ENCODE peak calls at places on chromosomes 6 and 20, in nine cellular contexts. One of them, this sample, is unnamed.
A peak's percentile ranks its signal among the peaks of the same experiment; 100 is the strongest.

GRCh38 chr6:158154816-158155215 is 13.2 kb downstream of the SERAC1 start:
- DNase-seq in NCI-H1105 treated with DMSO at 0.1 percent for 48 hours: no peak
- DNase-seq in mucosa of gallbladder: no peak
- DNase-seq in PC-3: no peak
- DNase-seq in heart left ventricle: no peak
- DNase-seq in SHP77 treated with DMSO at 0.1 percent for 48 hours: no peak
- DNase-seq in memory B cell: no peak
- DNase-seq in stimulated activated CD4-positive, alpha-beta T cell treated with anti-CD3 and anti-CD28 coated beads, Interleukin-4, amount 100 ng/mL, for 48 hours: no peak
- DNase-seq in A549: no peak
- DNase-seq in this sample: no peak

GRCh38 chr6:72316675-72317380 is 305.0 kb upstream of the KCNQ5 start:
- DNase-seq in NCI-H1105 treated with DMSO at 0.1 percent for 48 hours: no peak
- DNase-seq in mucosa of gallbladder: no peak
- DNase-seq in PC-3: no peak
- DNase-seq in heart left ventricle: no peak
- DNase-seq in SHP77 treated with DMSO at 0.1 percent for 48 hours: no peak
- DNase-seq in memory B cell: no peak
- DNase-seq in stimulated activated CD4-positive, alpha-beta T cell treated with anti-CD3 and anti-CD28 coated beads, Interleukin-4, amount 100 ng/mL, for 48 hours: no peak
- DNase-seq in A549: no peak
- DNase-seq in this sample: no peak

GRCh38 chr6:82783587-82784253 is 281.9 kb downstream of the UBE3D start:
- DNase-seq in NCI-H1105 treated with DMSO at 0.1 percent for 48 hours: peak; percentile 46
- DNase-seq in mucosa of gallbladder: no peak
- DNase-seq in PC-3: peak; percentile 27
- DNase-seq in heart left ventricle: no peak
- DNase-seq in SHP77 treated with DMSO at 0.1 percent for 48 hours: peak; percentile 20
- DNase-seq in memory B cell: no peak
- DNase-seq in stimulated activated CD4-positive, alpha-beta T cell treated with anti-CD3 and anti-CD28 coated beads, Interleukin-4, amount 100 ng/mL, for 48 hours: no peak
- DNase-seq in A549: peak; percentile 2
- DNase-seq in this sample: peak; percentile 18

GRCh38 chr6:127893541-127893940 is 7.3 kb downstream of the THEMIS start:
- DNase-seq in NCI-H1105 treated with DMSO at 0.1 percent for 48 hours: no peak
- DNase-seq in mucosa of gallbladder: no peak
- DNase-seq in PC-3: no peak
- DNase-seq in heart left ventricle: no peak
- DNase-seq in SHP77 treated with DMSO at 0.1 percent for 48 hours: no peak
- DNase-seq in memory B cell: no peak
- DNase-seq in stimulated activated CD4-positive, alpha-beta T cell treated with anti-CD3 and anti-CD28 coated beads, Interleukin-4, amount 100 ng/mL, for 48 hours: peak; percentile 28
- DNase-seq in A549: no peak
- DNase-seq in this sample: no peak

GRCh38 chr20:36646678-36647077 is 682 bp upstream of the SLA2 start:
- DNase-seq in NCI-H1105 treated with DMSO at 0.1 percent for 48 hours: no peak
- DNase-seq in mucosa of gallbladder: no peak
- DNase-seq in PC-3: no peak
- DNase-seq in heart left ventricle: no peak
- DNase-seq in SHP77 treated with DMSO at 0.1 percent for 48 hours: no peak
- DNase-seq in memory B cell: no peak
- DNase-seq in stimulated activated CD4-positive, alpha-beta T cell treated with anti-CD3 and anti-CD28 coated beads, Interleukin-4, amount 100 ng/mL, for 48 hours: no peak
- DNase-seq in A549: no peak
- DNase-seq in this sample: no peak

GRCh38 chr6:138421089-138421488 is 17.1 kb downstream of the HEBP2 start:
- DNase-seq in NCI-H1105 treated with DMSO at 0.1 percent for 48 hours: no peak
- DNase-seq in mucosa of gallbladder: no peak
- DNase-seq in PC-3: no peak
- DNase-seq in heart left ventricle: no peak
- DNase-seq in SHP77 treated with DMSO at 0.1 percent for 48 hours: no peak
- DNase-seq in memory B cell: no peak
- DNase-seq in stimulated activated CD4-positive, alpha-beta T cell treated with anti-CD3 and anti-CD28 coated beads, Interleukin-4, amount 100 ng/mL, for 48 hours: no peak
- DNase-seq in A549: no peak
- DNase-seq in this sample: no peak

GRCh38 chr20:60048634-60049578 is 90.7 kb downstream of the CDH26 start:
- DNase-seq in NCI-H1105 treated with DMSO at 0.1 percent for 48 hours: no peak
- DNase-seq in mucosa of gallbladder: no peak
- DNase-seq in PC-3: no peak
- DNase-seq in heart left ventricle: no peak
- DNase-seq in SHP77 treated with DMSO at 0.1 percent for 48 hours: no peak
- DNase-seq in memory B cell: no peak
- DNase-seq in stimulated activated CD4-positive, alpha-beta T cell treated with anti-CD3 and anti-CD28 coated beads, Interleukin-4, amount 100 ng/mL, for 48 hours: no peak
- DNase-seq in A549: no peak
- DNase-seq in this sample: no peak

GRCh38 chr20:44070139-44070900 is 116.7 kb downstream of the JPH2 start:
- DNase-seq in NCI-H1105 treated with DMSO at 0.1 percent for 48 hours: no peak
- DNase-seq in mucosa of gallbladder: no peak
- DNase-seq in PC-3: no peak
- DNase-seq in heart left ventricle: no peak
- DNase-seq in SHP77 treated with DMSO at 0.1 percent for 48 hours: no peak
- DNase-seq in memory B cell: no peak
- DNase-seq in stimulated activated CD4-positive, alpha-beta T cell treated with anti-CD3 and anti-CD28 coated beads, Interleukin-4, amount 100 ng/mL, for 48 hours: no peak
- DNase-seq in A549: no peak
- DNase-seq in this sample: no peak

GRCh38 chr20:58893355-58894151 is 41.0 kb downstream of the GNAS start:
- DNase-seq in NCI-H1105 treated with DMSO at 0.1 percent for 48 hours: no peak
- DNase-seq in mucosa of gallbladder: no peak
- DNase-seq in PC-3: no peak
- DNase-seq in heart left ventricle: no peak
- DNase-seq in SHP77 treated with DMSO at 0.1 percent for 48 hours: no peak
- DNase-seq in memory B cell: no peak
- DNase-seq in stimulated activated CD4-positive, alpha-beta T cell treated with anti-CD3 and anti-CD28 coated beads, Interleukin-4, amount 100 ng/mL, for 48 hours: peak; percentile 48
- DNase-seq in A549: no peak
- DNase-seq in this sample: no peak

GRCh38 chr6:14957355-14958059 is 288.4 kb upstream of the JARID2 start:
- DNase-seq in NCI-H1105 treated with DMSO at 0.1 percent for 48 hours: no peak
- DNase-seq in mucosa of gallbladder: no peak
- DNase-seq in PC-3: no peak
- DNase-seq in heart left ventricle: no peak
- DNase-seq in SHP77 treated with DMSO at 0.1 percent for 48 hours: no peak
- DNase-seq in memory B cell: no peak
- DNase-seq in stimulated activated CD4-positive, alpha-beta T cell treated with anti-CD3 and anti-CD28 coated beads, Interleukin-4, amount 100 ng/mL, for 48 hours: no peak
- DNase-seq in A549: no peak
- DNase-seq in this sample: no peak

GRCh38 chr6:132713355-132714134 is at the start of gene VNN1:
- DNase-seq in NCI-H1105 treated with DMSO at 0.1 percent for 48 hours: no peak
- DNase-seq in mucosa of gallbladder: peak; percentile 39
- DNase-seq in PC-3: no peak
- DNase-seq in heart left ventricle: peak; percentile 47
- DNase-seq in SHP77 treated with DMSO at 0.1 percent for 48 hours: no peak
- DNase-seq in memory B cell: peak; percentile 8
- DNase-seq in stimulated activated CD4-positive, alpha-beta T cell treated with anti-CD3 and anti-CD28 coated beads, Interleukin-4, amount 100 ng/mL, for 48 hours: no peak
- DNase-seq in A549: no peak
- DNase-seq in this sample: no peak

GRCh38 chr6:145789443-145789842 is 25.2 kb downstream of the FBXO30 start:
- DNase-seq in NCI-H1105 treated with DMSO at 0.1 percent for 48 hours: no peak
- DNase-seq in mucosa of gallbladder: no peak
- DNase-seq in PC-3: no peak
- DNase-seq in heart left ventricle: peak; percentile 27
- DNase-seq in SHP77 treated with DMSO at 0.1 percent for 48 hours: no peak
- DNase-seq in memory B cell: no peak
- DNase-seq in stimulated activated CD4-positive, alpha-beta T cell treated with anti-CD3 and anti-CD28 coated beads, Interleukin-4, amount 100 ng/mL, for 48 hours: no peak
- DNase-seq in A549: no peak
- DNase-seq in this sample: no peak

GRCh38 chr6:70547313-70547712 is 19.4 kb upstream of the SDHAF4 start:
- DNase-seq in NCI-H1105 treated with DMSO at 0.1 percent for 48 hours: peak; percentile 9
- DNase-seq in mucosa of gallbladder: no peak
- DNase-seq in PC-3: peak; percentile 38
- DNase-seq in heart left ventricle: no peak
- DNase-seq in SHP77 treated with DMSO at 0.1 percent for 48 hours: no peak
- DNase-seq in memory B cell: no peak
- DNase-seq in stimulated activated CD4-positive, alpha-beta T cell treated with anti-CD3 and anti-CD28 coated beads, Interleukin-4, amount 100 ng/mL, for 48 hours: no peak
- DNase-seq in A549: no peak
- DNase-seq in this sample: no peak

GRCh38 chr6:133432021-133432989 is 191.1 kb downstream of the EYA4 start:
- DNase-seq in NCI-H1105 treated with DMSO at 0.1 percent for 48 hours: peak; percentile 93
- DNase-seq in mucosa of gallbladder: no peak
- DNase-seq in PC-3: no peak
- DNase-seq in heart left ventricle: no peak
- DNase-seq in SHP77 treated with DMSO at 0.1 percent for 48 hours: peak; percentile 51
- DNase-seq in memory B cell: no peak
- DNase-seq in stimulated activated CD4-positive, alpha-beta T cell treated with anti-CD3 and anti-CD28 coated beads, Interleukin-4, amount 100 ng/mL, for 48 hours: no peak
- DNase-seq in A549: no peak
- DNase-seq in this sample: no peak

GRCh38 chr6:38909020-38909730 is 139.4 kb upstream of the GLP1R start:
- DNase-seq in NCI-H1105 treated with DMSO at 0.1 percent for 48 hours: no peak
- DNase-seq in mucosa of gallbladder: peak; percentile 79
- DNase-seq in PC-3: peak; percentile 5
- DNase-seq in heart left ventricle: no peak
- DNase-seq in SHP77 treated with DMSO at 0.1 percent for 48 hours: no peak
- DNase-seq in memory B cell: no peak
- DNase-seq in stimulated activated CD4-positive, alpha-beta T cell treated with anti-CD3 and anti-CD28 coated beads, Interleukin-4, amount 100 ng/mL, for 48 hours: no peak
- DNase-seq in A549: no peak
- DNase-seq in this sample: peak; percentile 69

GRCh38 chr6:20978176-20978614 is 443.9 kb downstream of the CDKAL1 start:
- DNase-seq in NCI-H1105 treated with DMSO at 0.1 percent for 48 hours: no peak
- DNase-seq in mucosa of gallbladder: no peak
- DNase-seq in PC-3: no peak
- DNase-seq in heart left ventricle: no peak
- DNase-seq in SHP77 treated with DMSO at 0.1 percent for 48 hours: no peak
- DNase-seq in memory B cell: no peak
- DNase-seq in stimulated activated CD4-positive, alpha-beta T cell treated with anti-CD3 and anti-CD28 coated beads, Interleukin-4, amount 100 ng/mL, for 48 hours: no peak
- DNase-seq in A549: no peak
- DNase-seq in this sample: no peak

GRCh38 chr6:86723729-86724128 is 213.6 kb upstream of the HTR1E start:
- DNase-seq in NCI-H1105 treated with DMSO at 0.1 percent for 48 hours: no peak
- DNase-seq in mucosa of gallbladder: no peak
- DNase-seq in PC-3: peak; percentile 36
- DNase-seq in heart left ventricle: no peak
- DNase-seq in SHP77 treated with DMSO at 0.1 percent for 48 hours: no peak
- DNase-seq in memory B cell: no peak
- DNase-seq in stimulated activated CD4-positive, alpha-beta T cell treated with anti-CD3 and anti-CD28 coated beads, Interleukin-4, amount 100 ng/mL, for 48 hours: no peak
- DNase-seq in A549: no peak
- DNase-seq in this sample: no peak

GRCh38 chr20:63873477-63873971 is 8.5 kb downstream of the TPD52L2 start:
- DNase-seq in NCI-H1105 treated with DMSO at 0.1 percent for 48 hours: no peak
- DNase-seq in mucosa of gallbladder: peak; percentile 55
- DNase-seq in PC-3: peak; percentile 95
- DNase-seq in heart left ventricle: peak; percentile 60
- DNase-seq in SHP77 treated with DMSO at 0.1 percent for 48 hours: no peak
- DNase-seq in memory B cell: no peak
- DNase-seq in stimulated activated CD4-positive, alpha-beta T cell treated with anti-CD3 and anti-CD28 coated beads, Interleukin-4, amount 100 ng/mL, for 48 hours: peak; percentile 47
- DNase-seq in A549: no peak
- DNase-seq in this sample: no peak

GRCh38 chr6:48476257-48476656 is 365.3 kb upstream of the PTCHD4 start:
- DNase-seq in NCI-H1105 treated with DMSO at 0.1 percent for 48 hours: no peak
- DNase-seq in mucosa of gallbladder: no peak
- DNase-seq in PC-3: peak; percentile 41
- DNase-seq in heart left ventricle: no peak
- DNase-seq in SHP77 treated with DMSO at 0.1 percent for 48 hours: peak; percentile 4
- DNase-seq in memory B cell: no peak
- DNase-seq in stimulated activated CD4-positive, alpha-beta T cell treated with anti-CD3 and anti-CD28 coated beads, Interleukin-4, amount 100 ng/mL, for 48 hours: no peak
- DNase-seq in A549: no peak
- DNase-seq in this sample: no peak

GRCh38 chr20:23302386-23302785 is 48.2 kb upstream of the NXT1 start:
- DNase-seq in NCI-H1105 treated with DMSO at 0.1 percent for 48 hours: no peak
- DNase-seq in mucosa of gallbladder: no peak
- DNase-seq in PC-3: no peak
- DNase-seq in heart left ventricle: no peak
- DNase-seq in SHP77 treated with DMSO at 0.1 percent for 48 hours: no peak
- DNase-seq in memory B cell: no peak
- DNase-seq in stimulated activated CD4-positive, alpha-beta T cell treated with anti-CD3 and anti-CD28 coated beads, Interleukin-4, amount 100 ng/mL, for 48 hours: no peak
- DNase-seq in A549: no peak
- DNase-seq in this sample: no peak

GRCh38 chr6:115753446-115753845 is 307.2 kb downstream of the FRK start:
- DNase-seq in NCI-H1105 treated with DMSO at 0.1 percent for 48 hours: no peak
- DNase-seq in mucosa of gallbladder: no peak
- DNase-seq in PC-3: peak; percentile 1
- DNase-seq in heart left ventricle: no peak
- DNase-seq in SHP77 treated with DMSO at 0.1 percent for 48 hours: no peak
- DNase-seq in memory B cell: no peak
- DNase-seq in stimulated activated CD4-positive, alpha-beta T cell treated with anti-CD3 and anti-CD28 coated beads, Interleukin-4, amount 100 ng/mL, for 48 hours: no peak
- DNase-seq in A549: no peak
- DNase-seq in this sample: no peak

GRCh38 chr6:161256390-161256789 is 17.5 kb downstream of the AGPAT4 start:
- DNase-seq in NCI-H1105 treated with DMSO at 0.1 percent for 48 hours: no peak
- DNase-seq in mucosa of gallbladder: no peak
- DNase-seq in PC-3: no peak
- DNase-seq in heart left ventricle: no peak
- DNase-seq in SHP77 treated with DMSO at 0.1 percent for 48 hours: no peak
- DNase-seq in memory B cell: no peak
- DNase-seq in stimulated activated CD4-positive, alpha-beta T cell treated with anti-CD3 and anti-CD28 coated beads, Interleukin-4, amount 100 ng/mL, for 48 hours: no peak
- DNase-seq in A549: no peak
- DNase-seq in this sample: no peak

GRCh38 chr6:56509031-56509430 is 133.7 kb downstream of the DST start:
- DNase-seq in NCI-H1105 treated with DMSO at 0.1 percent for 48 hours: no peak
- DNase-seq in mucosa of gallbladder: no peak
- DNase-seq in PC-3: no peak
- DNase-seq in heart left ventricle: no peak
- DNase-seq in SHP77 treated with DMSO at 0.1 percent for 48 hours: no peak
- DNase-seq in memory B cell: no peak
- DNase-seq in stimulated activated CD4-positive, alpha-beta T cell treated with anti-CD3 and anti-CD28 coated beads, Interleukin-4, amount 100 ng/mL, for 48 hours: no peak
- DNase-seq in A549: no peak
- DNase-seq in this sample: no peak

GRCh38 chr6:41039060-41039998 is at the start of gene UNC5CL:
- DNase-seq in NCI-H1105 treated with DMSO at 0.1 percent for 48 hours: peak; percentile 40
- DNase-seq in mucosa of gallbladder: peak; percentile 80
- DNase-seq in PC-3: peak; percentile 76
- DNase-seq in heart left ventricle: no peak
- DNase-seq in SHP77 treated with DMSO at 0.1 percent for 48 hours: no peak
- DNase-seq in memory B cell: peak; percentile 40
- DNase-seq in stimulated activated CD4-positive, alpha-beta T cell treated with anti-CD3 and anti-CD28 coated beads, Interleukin-4, amount 100 ng/mL, for 48 hours: peak; percentile 41
- DNase-seq in A549: peak; percentile 64
- DNase-seq in this sample: no peak

GRCh38 chr6:45855642-45856408 is 159.8 kb downstream of the CLIC5 start:
- DNase-seq in NCI-H1105 treated with DMSO at 0.1 percent for 48 hours: no peak
- DNase-seq in mucosa of gallbladder: no peak
- DNase-seq in PC-3: no peak
- DNase-seq in heart left ventricle: no peak
- DNase-seq in SHP77 treated with DMSO at 0.1 percent for 48 hours: no peak
- DNase-seq in memory B cell: no peak
- DNase-seq in stimulated activated CD4-positive, alpha-beta T cell treated with anti-CD3 and anti-CD28 coated beads, Interleukin-4, amount 100 ng/mL, for 48 hours: no peak
- DNase-seq in A549: no peak
- DNase-seq in this sample: no peak

GRCh38 chr20:31425797-31426196 is 14.6 kb upstream of the DEFB123 start:
- DNase-seq in NCI-H1105 treated with DMSO at 0.1 percent for 48 hours: no peak
- DNase-seq in mucosa of gallbladder: no peak
- DNase-seq in PC-3: no peak
- DNase-seq in heart left ventricle: no peak
- DNase-seq in SHP77 treated with DMSO at 0.1 percent for 48 hours: no peak
- DNase-seq in memory B cell: no peak
- DNase-seq in stimulated activated CD4-positive, alpha-beta T cell treated with anti-CD3 and anti-CD28 coated beads, Interleukin-4, amount 100 ng/mL, for 48 hours: no peak
- DNase-seq in A549: no peak
- DNase-seq in this sample: no peak

GRCh38 chr6:168599769-168600330 is 158.9 kb downstream of the SMOC2 start:
- DNase-seq in NCI-H1105 treated with DMSO at 0.1 percent for 48 hours: no peak
- DNase-seq in mucosa of gallbladder: no peak
- DNase-seq in PC-3: no peak
- DNase-seq in heart left ventricle: no peak
- DNase-seq in SHP77 treated with DMSO at 0.1 percent for 48 hours: no peak
- DNase-seq in memory B cell: no peak
- DNase-seq in stimulated activated CD4-positive, alpha-beta T cell treated with anti-CD3 and anti-CD28 coated beads, Interleukin-4, amount 100 ng/mL, for 48 hours: no peak
- DNase-seq in A549: no peak
- DNase-seq in this sample: no peak

GRCh38 chr6:33771342-33772113 is 17.4 kb downstream of the LEMD2 start:
- DNase-seq in NCI-H1105 treated with DMSO at 0.1 percent for 48 hours: peak; percentile 77
- DNase-seq in mucosa of gallbladder: peak; percentile 58
- DNase-seq in PC-3: peak; percentile 50
- DNase-seq in heart left ventricle: peak; percentile 80
- DNase-seq in SHP77 treated with DMSO at 0.1 percent for 48 hours: peak; percentile 51
- DNase-seq in memory B cell: peak; percentile 68
- DNase-seq in stimulated activated CD4-positive, alpha-beta T cell treated with anti-CD3 and anti-CD28 coated beads, Interleukin-4, amount 100 ng/mL, for 48 hours: peak; percentile 45
- DNase-seq in A549: peak; percentile 49
- DNase-seq in this sample: peak; percentile 96

GRCh38 chr6:13250703-13251102 is 77.6 kb downstream of the TBC1D7 start:
- DNase-seq in NCI-H1105 treated with DMSO at 0.1 percent for 48 hours: no peak
- DNase-seq in mucosa of gallbladder: no peak
- DNase-seq in PC-3: no peak
- DNase-seq in heart left ventricle: no peak
- DNase-seq in SHP77 treated with DMSO at 0.1 percent for 48 hours: no peak
- DNase-seq in memory B cell: no peak
- DNase-seq in stimulated activated CD4-positive, alpha-beta T cell treated with anti-CD3 and anti-CD28 coated beads, Interleukin-4, amount 100 ng/mL, for 48 hours: no peak
- DNase-seq in A549: no peak
- DNase-seq in this sample: no peak

GRCh38 chr6:42230320-42231034 is 12.8 kb upstream of the MRPS10 start:
- DNase-seq in NCI-H1105 treated with DMSO at 0.1 percent for 48 hours: no peak
- DNase-seq in mucosa of gallbladder: no peak
- DNase-seq in PC-3: peak; percentile 66
- DNase-seq in heart left ventricle: no peak
- DNase-seq in SHP77 treated with DMSO at 0.1 percent for 48 hours: no peak
- DNase-seq in memory B cell: no peak
- DNase-seq in stimulated activated CD4-positive, alpha-beta T cell treated with anti-CD3 and anti-CD28 coated beads, Interleukin-4, amount 100 ng/mL, for 48 hours: no peak
- DNase-seq in A549: peak; percentile 40
- DNase-seq in this sample: no peak

GRCh38 chr6:166903500-166903899 is 52.9 kb downstream of the RNASET2 start:
- DNase-seq in NCI-H1105 treated with DMSO at 0.1 percent for 48 hours: no peak
- DNase-seq in mucosa of gallbladder: no peak
- DNase-seq in PC-3: no peak
- DNase-seq in heart left ventricle: no peak
- DNase-seq in SHP77 treated with DMSO at 0.1 percent for 48 hours: no peak
- DNase-seq in memory B cell: no peak
- DNase-seq in stimulated activated CD4-positive, alpha-beta T cell treated with anti-CD3 and anti-CD28 coated beads, Interleukin-4, amount 100 ng/mL, for 48 hours: no peak
- DNase-seq in A549: no peak
- DNase-seq in this sample: no peak